ENCODE peak calls at places on chromosomes 13 and 19, in ten cellular contexts. B is neural crest cell, J is amygdala, C is upper lobe of left lung, V is progenitor cell of endocrine pancreas, S is omental fat pad, O is cardiac septum, F is smooth muscle cell of the brain vasculature, H is NCI-H2081, P is dorsolateral prefrontal cortex. G is an unnamed sample.

GRCh38 chr13:21557995-21558394 is 46.0 kb downstream of the MICU2 start:
- DNase-seq in B (no peak), J (no peak), C (no peak), V (no peak), S (no peak), O (no peak), F (no peak), H (no peak), P (no peak), G (peak; percentile 66)

GRCh38 chr13:41909524-41909923 is 51.4 kb downstream of the VWA8 start:
- DNase-seq in B (no peak), J (no peak), C (no peak), V (no peak), S (no peak), O (no peak), F (no peak), H (peak; percentile 59), P (no peak), G (no peak)

GRCh38 chr13:29594310-29594709 is 1.2 kb downstream of the SLC7A1 start:
- DNase-seq in B (peak; percentile 8), J (no peak), C (no peak), V (no peak), S (no peak), O (no peak), F (peak; percentile 56), H (peak; percentile 30), P (no peak), G (peak; percentile 64)

GRCh38 chr19:46728208-46728607 is 11.3 kb upstream of the PRKD2 start:
- DNase-seq in B (no peak), J (no peak), C (no peak), V (no peak), S (no peak), O (no peak), F (no peak), H (no peak), P (no peak), G (no peak)

GRCh38 chr13:108929532-108929931 is 300.1 kb downstream of the MYO16 start:
- DNase-seq in B (no peak), J (no peak), C (no peak), V (no peak), S (no peak), O (no peak), F (no peak), H (peak; percentile 33), P (no peak), G (no peak)

GRCh38 chr13:33069365-33069764 is 53.1 kb downstream of the KL start:
- DNase-seq in B (no peak), J (no peak), C (no peak), V (no peak), S (no peak), O (no peak), F (no peak), H (no peak), P (no peak), G (peak; percentile 42)

GRCh38 chr19:34998777-34999497 is 1.2 kb upstream of the GRAMD1A start:
- DNase-seq in B (no peak), J (no peak), C (no peak), V (no peak), S (no peak), O (no peak), F (no peak), H (no peak), P (no peak), G (no peak)

GRCh38 chr19:15400521-15401396 is 18.0 kb downstream of the AKAP8L start:
- DNase-seq in B (no peak), J (no peak), C (peak; percentile 80), V (no peak), S (no peak), O (no peak), F (no peak), H (no peak), P (no peak), G (no peak)

GRCh38 chr13:33676045-33676699 is 141.8 kb upstream of the RFC3 start:
- DNase-seq in B (no peak), J (no peak), C (no peak), V (no peak), S (no peak), O (no peak), F (no peak), H (peak; percentile 58), P (no peak), G (no peak)

GRCh38 chr19:12801466-12802266 is at the start of the genes PRDX2 and THSD8:
- DNase-seq in B (peak; percentile 77), J (peak; percentile 36), C (peak; percentile 95), V (peak; percentile 84), S (no peak), O (peak; percentile 88), F (no peak), H (peak; percentile 89), P (peak; percentile 88), G (peak; percentile 93)

GRCh38 chr13:27182844-27183497 is 11.4 kb upstream of the USP12 start:
- DNase-seq in B (no peak), J (no peak), C (no peak), V (no peak), S (no peak), O (peak; percentile 78), F (no peak), H (no peak), P (no peak), G (peak; percentile 73)

GRCh38 chr13:113762075-113762474 is 3.0 kb downstream of the TMEM255B start:
- DNase-seq in B (no peak), J (no peak), C (no peak), V (no peak), S (no peak), O (no peak), F (no peak), H (no peak), P (no peak), G (no peak)

GRCh38 chr19:12550951-12551832 is at the start of gene ZNF564:
- DNase-seq in B (peak; percentile 85), J (peak; percentile 98), C (peak; percentile 96), V (peak; percentile 88), S (peak; percentile 83), O (peak; percentile 98), F (peak; percentile 95), H (peak; percentile 99), P (peak; percentile 97), G (peak; percentile 96)

GRCh38 chr19:11404588-11405258 is 14.4 kb downstream of the RGL3 start:
- DNase-seq in B (no peak), J (no peak), C (no peak), V (no peak), S (no peak), O (no peak), F (no peak), H (no peak), P (no peak), G (no peak)

GRCh38 chr13:110541526-110541920 is 20.0 kb downstream of the RAB20 start:
- DNase-seq in B (no peak), J (no peak), C (no peak), V (no peak), S (no peak), O (no peak), F (no peak), H (no peak), P (no peak), G (no peak)

GRCh38 chr13:111844682-111845081 is 222.3 kb upstream of the SOX1 start:
- DNase-seq in B (no peak), J (no peak), C (no peak), V (no peak), S (no peak), O (peak; percentile 54), F (no peak), H (no peak), P (no peak), G (no peak)

GRCh38 chr19:6223461-6224307 is 56.1 kb downstream of the MLLT1 start:
- DNase-seq in B (no peak), J (no peak), C (peak; percentile 69), V (no peak), S (no peak), O (no peak), F (no peak), H (peak; percentile 34), P (no peak), G (no peak)

GRCh38 chr19:19539738-19540703 is 2.0 kb downstream of the CILP2 start:
- DNase-seq in B (no peak), J (no peak), C (peak; percentile 94), V (no peak), S (peak; percentile 36), O (peak; percentile 92), F (no peak), H (no peak), P (peak; percentile 24), G (peak; percentile 90)

GRCh38 chr19:8821748-8822241 is 10.3 kb downstream of the ZNF558 start:
- DNase-seq in B (no peak), J (no peak), C (no peak), V (no peak), S (no peak), O (no peak), F (no peak), H (no peak), P (no peak), G (no peak)

GRCh38 chr19:34232566-34233481 is 21.5 kb upstream of the GARRE1 start:
- DNase-seq in B (no peak), J (no peak), C (no peak), V (no peak), S (no peak), O (no peak), F (peak; percentile 65), H (no peak), P (no peak), G (no peak)

GRCh38 chr19:48400018-48400742 is 6.7 kb downstream of the GRIN2D start:
- DNase-seq in B (peak; percentile 51), J (no peak), C (no peak), V (no peak), S (no peak), O (no peak), F (no peak), H (peak; percentile 21), P (no peak), G (peak; percentile 59)

GRCh38 chr13:23847545-23847944 is 41.7 kb downstream of the MIPEP start:
- DNase-seq in B (no peak), J (no peak), C (no peak), V (no peak), S (no peak), O (no peak), F (no peak), H (no peak), P (no peak), G (peak; percentile 83)

GRCh38 chr13:98083936-98084335 is 59.0 kb upstream of the FARP1 start:
- DNase-seq in B (no peak), J (no peak), C (no peak), V (no peak), S (no peak), O (no peak), F (no peak), H (no peak), P (no peak), G (no peak)

GRCh38 chr19:850221-850978 is 1.7 kb upstream of the ELANE start:
- DNase-seq in B (no peak), J (no peak), C (peak; percentile 92), V (no peak), S (peak; percentile 65), O (peak; percentile 89), F (peak; percentile 89), H (no peak), P (no peak), G (peak; percentile 66)

GRCh38 chr19:35261356-35262100 is 7.2 kb upstream of the USF2 start:
- DNase-seq in B (no peak), J (no peak), C (peak; percentile 41), V (no peak), S (no peak), O (peak; percentile 38), F (no peak), H (no peak), P (no peak), G (no peak)

GRCh38 chr13:111518161-111518791 is 197.8 kb downstream of the TEX29 start:
- DNase-seq in B (no peak), J (no peak), C (no peak), V (no peak), S (no peak), O (no peak), F (no peak), H (peak; percentile 73), P (no peak), G (no peak)

GRCh38 chr13:23842406-23842805 is 46.8 kb downstream of the MIPEP start:
- DNase-seq in B (no peak), J (no peak), C (peak; percentile 27), V (no peak), S (no peak), O (no peak), F (no peak), H (no peak), P (no peak), G (no peak)

GRCh38 chr13:28558126-28558525 is 63.2 kb upstream of the FLT1 start:
- DNase-seq in B (no peak), J (no peak), C (no peak), V (no peak), S (no peak), O (no peak), F (peak; percentile 36), H (no peak), P (no peak), G (no peak)